ENCODE peak calls at places on chromosomes 2 and 18, in nine cellular contexts. D is NCI-H1436; A is GM10248; U is activated T-helper 1 cell treated with anti-CD3 and anti-CD28 coated beads, Interleukin-2, amount 50 U/mL, for 16 hours; G is lung; E is upper lobe of left lung; L is T-helper 9 cell; M is Calu3; C is NCI-H1048. Q is an unnamed sample.

GRCh38 chr2:45649855-45650806 is 1.3 kb upstream of the PRKCE start:
- DNase-seq in D (no peak), A (peak), U (peak), G (peak), E (peak), L (peak), M (peak), C (no peak), Q (peak)

GRCh38 chr18:29123706-29124530 is 947.0 kb upstream of the CDH2 start:
- DNase-seq in D (no peak), A (no peak), U (no peak), G (no peak), E (no peak), L (no peak), M (no peak), C (no peak), Q (no peak)

GRCh38 chr2:223196331-223196730 is 144.3 kb downstream of the KCNE4 start:
- DNase-seq in D (no peak), A (no peak), U (no peak), G (no peak), E (no peak), L (no peak), M (no peak), C (no peak), Q (no peak)

GRCh38 chr2:229920011-229920781 is 1.6 kb downstream of the TRIP12 start:
- DNase-seq in D (no peak), A (no peak), U (peak), G (no peak), E (no peak), L (peak), M (no peak), C (no peak), Q (peak)

GRCh38 chr2:74197983-74198460 is 393 bp upstream of the MTHFD2 start:
- DNase-seq in D (no peak), A (no peak), U (no peak), G (no peak), E (no peak), L (no peak), M (no peak), C (no peak), Q (no peak)

GRCh38 chr2:12982149-12982584 is 265.4 kb downstream of the TRIB2 start:
- DNase-seq in D (no peak), A (no peak), U (no peak), G (no peak), E (no peak), L (no peak), M (no peak), C (no peak), Q (no peak)

GRCh38 chr18:5237723-5238370 is 40.8 kb upstream of the AKAIN1 start:
- DNase-seq in D (peak), A (peak), U (peak), G (peak), E (peak), L (peak), M (peak), C (peak), Q (peak)

GRCh38 chr2:11996618-11997017 is 250.2 kb downstream of the LPIN1 start:
- DNase-seq in D (no peak), A (no peak), U (no peak), G (no peak), E (no peak), L (no peak), M (no peak), C (no peak), Q (no peak)

GRCh38 chr2:182915369-182916326 is 49.2 kb upstream of the FRZB start:
- DNase-seq in D (peak), A (no peak), U (no peak), G (no peak), E (no peak), L (no peak), M (no peak), C (no peak), Q (no peak)

GRCh38 chr2:235358981-235359471 is 134.8 kb upstream of the AGAP1 start:
- DNase-seq in D (no peak), A (no peak), U (no peak), G (no peak), E (no peak), L (no peak), M (peak), C (no peak), Q (no peak)

GRCh38 chr2:70751881-70752280 is 16.1 kb downstream of the ADD2 start:
- DNase-seq in D (no peak), A (no peak), U (no peak), G (no peak), E (no peak), L (no peak), M (no peak), C (no peak), Q (no peak)

GRCh38 chr2:239677455-239678185 is 276.8 kb upstream of the HDAC4 start:
- DNase-seq in D (no peak), A (no peak), U (no peak), G (no peak), E (no peak), L (no peak), M (no peak), C (no peak), Q (no peak)

GRCh38 chr2:121350884-121351283 is 65.9 kb upstream of the TFCP2L1 start:
- DNase-seq in D (no peak), A (no peak), U (no peak), G (no peak), E (peak), L (no peak), M (no peak), C (no peak), Q (no peak)

GRCh38 chr2:39682078-39682477 is 16.4 kb downstream of the TMEM178A start:
- DNase-seq in D (no peak), A (no peak), U (no peak), G (no peak), E (no peak), L (no peak), M (no peak), C (no peak), Q (no peak)

GRCh38 chr2:142865924-142866323 is 11.5 kb upstream of the KYNU start:
- DNase-seq in D (no peak), A (peak), U (no peak), G (no peak), E (no peak), L (no peak), M (no peak), C (no peak), Q (no peak)